ENCODE peak calls at places on chromosomes 13 and 19, in ten cellular contexts. One of them, this sample, is unnamed.

GRCh38 chr13:84867246-84867645 is 932.0 kb downstream of the SLITRK6 start:
- DNase-seq in NCI-H345: no peak
- DNase-seq in renal cortical epithelial cell: peak; percentile 76
- DNase-seq in psoas muscle: no peak
- DNase-seq in ELR: no peak
- DNase-seq in GOT3: no peak
- DNase-seq in ovary: no peak
- DNase-seq in HS-27A: no peak
- DNase-seq in cerebellar cortex: no peak
- DNase-seq in hepatocyte: no peak
- DNase-seq in this sample: no peak

GRCh38 chr13:50400930-50401553 is 385.8 kb downstream of the KCNRG start:
- DNase-seq in ovary: no peak
- DNase-seq in HS-27A: no peak
- DNase-seq in NCI-H345: no peak
- DNase-seq in cerebellar cortex: peak; percentile 61
- DNase-seq in hepatocyte: no peak
- DNase-seq in renal cortical epithelial cell: peak; percentile 87
- DNase-seq in psoas muscle: no peak
- DNase-seq in ELR: peak; percentile 43
- DNase-seq in GOT3: no peak
- DNase-seq in this sample: peak; percentile 30

GRCh38 chr13:64377606-64378005 is 2852.5 kb downstream of the PCDH9 start:
- DNase-seq in hepatocyte: no peak
- DNase-seq in psoas muscle: no peak
- DNase-seq in GOT3: no peak
- DNase-seq in cerebellar cortex: no peak
- DNase-seq in NCI-H345: no peak
- DNase-seq in HS-27A: no peak
- DNase-seq in ovary: no peak
- DNase-seq in ELR: no peak
- DNase-seq in renal cortical epithelial cell: no peak
- DNase-seq in this sample: no peak

GRCh38 chr13:41722684-41723083 is 238.2 kb downstream of the VWA8 start:
- DNase-seq in HS-27A: no peak
- DNase-seq in GOT3: no peak
- DNase-seq in ELR: no peak
- DNase-seq in psoas muscle: no peak
- DNase-seq in cerebellar cortex: no peak
- DNase-seq in NCI-H345: no peak
- DNase-seq in ovary: no peak
- DNase-seq in renal cortical epithelial cell: no peak
- DNase-seq in hepatocyte: no peak
- DNase-seq in this sample: no peak

GRCh38 chr19:342801-343421 is 1.7 kb downstream of the MIER2 start:
- DNase-seq in ovary: no peak
- DNase-seq in psoas muscle: no peak
- DNase-seq in cerebellar cortex: peak; percentile 10
- DNase-seq in HS-27A: peak; percentile 61
- DNase-seq in renal cortical epithelial cell: peak; percentile 49
- DNase-seq in hepatocyte: no peak
- DNase-seq in GOT3: no peak
- DNase-seq in NCI-H345: no peak
- DNase-seq in ELR: peak; percentile 95
- DNase-seq in this sample: no peak

GRCh38 chr19:46995492-46995891 is 24.1 kb upstream of the NPAS1 start:
- DNase-seq in hepatocyte: no peak
- DNase-seq in psoas muscle: no peak
- DNase-seq in ovary: no peak
- DNase-seq in NCI-H345: no peak
- DNase-seq in cerebellar cortex: no peak
- DNase-seq in renal cortical epithelial cell: no peak
- DNase-seq in GOT3: no peak
- DNase-seq in HS-27A: no peak
- DNase-seq in ELR: no peak
- DNase-seq in this sample: no peak

GRCh38 chr19:43534811-43535761 is 2.1 kb downstream of the ZNF575 start:
- DNase-seq in psoas muscle: peak; percentile 85
- DNase-seq in HS-27A: no peak
- DNase-seq in ovary: peak; percentile 80
- DNase-seq in cerebellar cortex: peak; percentile 89
- DNase-seq in NCI-H345: no peak
- DNase-seq in renal cortical epithelial cell: peak; percentile 26
- DNase-seq in GOT3: no peak
- DNase-seq in hepatocyte: peak; percentile 75
- DNase-seq in ELR: peak; percentile 59
- DNase-seq in this sample: no peak

GRCh38 chr19:40542197-40542859 is 34.3 kb upstream of the SHKBP1 start:
- DNase-seq in renal cortical epithelial cell: no peak
- DNase-seq in hepatocyte: peak; percentile 44
- DNase-seq in cerebellar cortex: peak; percentile 84
- DNase-seq in psoas muscle: peak; percentile 80
- DNase-seq in HS-27A: no peak
- DNase-seq in ovary: peak; percentile 87
- DNase-seq in ELR: no peak
- DNase-seq in NCI-H345: no peak
- DNase-seq in GOT3: no peak
- DNase-seq in this sample: no peak

GRCh38 chr13:94228781-94229180 is 250.7 kb downstream of the DCT start:
- DNase-seq in ELR: no peak
- DNase-seq in ovary: no peak
- DNase-seq in psoas muscle: no peak
- DNase-seq in GOT3: no peak
- DNase-seq in renal cortical epithelial cell: no peak
- DNase-seq in NCI-H345: no peak
- DNase-seq in hepatocyte: no peak
- DNase-seq in HS-27A: no peak
- DNase-seq in cerebellar cortex: no peak
- DNase-seq in this sample: no peak

GRCh38 chr13:100597253-100597652 is 8.7 kb upstream of the GGACT start:
- DNase-seq in psoas muscle: no peak
- DNase-seq in ovary: no peak
- DNase-seq in NCI-H345: no peak
- DNase-seq in ELR: peak; percentile 13
- DNase-seq in renal cortical epithelial cell: no peak
- DNase-seq in HS-27A: no peak
- DNase-seq in hepatocyte: no peak
- DNase-seq in cerebellar cortex: peak; percentile 42
- DNase-seq in GOT3: no peak
- DNase-seq in this sample: no peak

GRCh38 chr13:30802953-30803478 is 67.7 kb downstream of the ALOX5AP start:
- DNase-seq in NCI-H345: peak; percentile 67
- DNase-seq in ELR: peak; percentile 83
- DNase-seq in GOT3: peak; percentile 52
- DNase-seq in renal cortical epithelial cell: peak; percentile 50
- DNase-seq in hepatocyte: peak; percentile 87
- DNase-seq in cerebellar cortex: peak; percentile 91
- DNase-seq in ovary: peak; percentile 86
- DNase-seq in HS-27A: no peak
- DNase-seq in psoas muscle: peak; percentile 95
- DNase-seq in this sample: peak; percentile 62